ENCODE peak calls at places on chromosomes 6 and 20, in seven cellular contexts. M, F, E, T, A, Z and V are unnamed samples. For H3K4me1, the result is how much of the 10 kb centered on the place peaks cover.

GRCh38 chr20:48841861-48842529 is 14.2 kb upstream of the PREX1 start:
- DNase-seq in F (no peak), T (peak), Z (no peak), E (no peak), M (no peak), A (peak), V (no peak)

GRCh38 chr6:54579011-54579410 is 267.6 kb upstream of the FAM83B start:
- DNase-seq in F (no peak), A (no peak), M (no peak), Z (no peak), E (no peak), T (no peak), V (no peak)

GRCh38 chr20:59032713-59033059 is 551 bp upstream of the ATP5F1E start:
- DNase-seq in F (no peak), A (no peak), M (peak), T (no peak), E (no peak), Z (no peak), V (no peak)

GRCh38 chr6:139436521-139437348 is 62.3 kb upstream of the CITED2 start:
- DNase-seq in F (no peak), A (peak), M (peak), E (no peak), Z (no peak), T (peak), V (no peak)

GRCh38 chr20:25211273-25211672 is 15.8 kb downstream of the ENTPD6 start:
- DNase-seq in M (no peak), Z (no peak), T (no peak), E (no peak), F (no peak), A (no peak), V (no peak)

GRCh38 chr6:44234101-44235090 is 11.0 kb downstream of the SLC29A1 start:
- DNase-seq in A (peak), M (peak), Z (peak), T (no peak), E (peak), F (peak), V (no peak)

GRCh38 chr6:47111685-47112084 is 69.6 kb upstream of the ADGRF1 start:
- DNase-seq in Z (no peak), A (peak), F (no peak), E (no peak), T (peak), M (no peak), V (no peak)

GRCh38 chr6:7512320-7512719 is 29.2 kb upstream of the DSP start:
- DNase-seq in Z (no peak), E (no peak), T (no peak), M (no peak), F (no peak), A (no peak), V (no peak)

GRCh38 chr20:31708839-31709534 is 13.7 kb downstream of the BCL2L1 start:
- DNase-seq in M (peak), E (no peak), A (no peak), Z (no peak), F (no peak), T (no peak), V (no peak)

GRCh38 chr6:23874985-23875384 is 251.0 kb upstream of the NRSN1 start:
- DNase-seq in F (no peak), M (no peak), A (no peak), Z (no peak), E (no peak), T (no peak), V (no peak)

GRCh38 chr20:63979549-63980316 is at the start of gene SAMD10:
- DNase-seq in F (no peak), Z (no peak), M (peak), T (no peak), A (no peak), E (peak), V (peak)

GRCh38 chr6:11389977-11390376 is 147.6 kb upstream of the TMEM170B start:
- DNase-seq in A (no peak), F (no peak), Z (no peak), E (no peak), M (no peak), T (no peak), V (no peak)

GRCh38 chr6:84766796-84767590 is 2.6 kb upstream of the TBX18 start:
- DNase-seq in E (no peak), F (peak), M (no peak), A (no peak), Z (no peak), T (no peak), V (no peak)

GRCh38 chr20:29762620-29763019 is 1494.8 kb upstream of the DEFB115 start:
- DNase-seq in Z (no peak), A (no peak), T (no peak), E (no peak), M (no peak), F (no peak), V (no peak)

GRCh38 chr20:40506567-40506966 is 182.5 kb downstream of the MAFB start:
- DNase-seq in A (peak), E (peak), M (peak), Z (peak), T (peak), F (peak), V (peak)

GRCh38 chr6:89034586-89035251 is 45.8 kb upstream of the PNRC1 start:
- DNase-seq in M (no peak), F (peak), Z (peak), A (peak), T (peak), E (no peak), V (no peak)

GRCh38 chr20:52131048-52131643 is 60.4 kb downstream of the ZFP64 start:
- DNase-seq in Z (no peak), T (no peak), F (no peak), E (no peak), M (no peak), A (no peak), V (no peak)

GRCh38 chr6:149763866-149764265 is 14.3 kb downstream of the PCMT1 start:
- DNase-seq in E (no peak), Z (no peak), A (no peak), T (no peak), M (no peak), F (no peak), V (no peak)

GRCh38 chr6:33692760-33693158 is 18.7 kb downstream of the UQCC2 start:
- DNase-seq in F (no peak), A (no peak), Z (peak), E (peak), M (no peak), T (no peak), V (peak)

GRCh38 chr20:20237093-20237959 is 130.6 kb upstream of the INSM1 start:
- DNase-seq in T (no peak), M (peak), F (peak), Z (no peak), A (peak), E (no peak), V (no peak)

GRCh38 chr6:94372229-94372628 is 952.9 kb upstream of the EPHA7 start:
- DNase-seq in Z (no peak), F (no peak), E (no peak), T (no peak), A (no peak), M (no peak), V (no peak)

GRCh38 chr6:13492357-13492756 is 5.0 kb upstream of the GFOD1 start:
- DNase-seq in A (no peak), T (no peak), F (no peak), M (no peak), E (no peak), Z (no peak), V (no peak)

GRCh38 chr6:24883618-24884017 is 52.1 kb downstream of the RIPOR2 start:
- DNase-seq in Z (no peak), M (no peak), E (no peak), F (no peak), A (no peak), T (no peak), V (no peak)

GRCh38 chr20:63032026-63032800 is 25.4 kb upstream of the BHLHE23 start:
- DNase-seq in T (no peak), Z (peak), F (no peak), E (peak), M (no peak), A (no peak), V (no peak)

GRCh38 chr20:49478266-49478665 is 4.2 kb downstream of the KCNB1 start:
- DNase-seq in Z (no peak), T (no peak), A (no peak), M (no peak), F (no peak), E (no peak), V (no peak)

DNA sequence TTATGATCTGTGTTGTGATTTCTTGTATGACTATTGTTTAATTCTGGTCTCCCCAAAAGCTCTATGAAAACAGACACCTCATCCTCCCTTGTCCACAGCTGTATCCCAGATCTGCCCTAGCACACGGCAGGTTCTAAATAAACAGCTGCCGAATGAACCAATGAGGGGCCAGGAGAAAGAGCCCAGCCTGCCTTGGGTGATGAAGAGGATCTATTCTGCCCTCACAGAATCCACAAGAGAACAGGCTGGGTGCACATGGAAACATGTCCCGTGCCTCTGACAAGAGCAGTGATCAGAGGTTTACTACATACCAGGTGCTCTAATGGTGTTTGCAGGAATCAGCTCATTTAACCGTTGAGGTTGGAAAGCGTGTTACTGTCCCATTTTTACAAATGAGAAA is 15.6 kb upstream of the TLDC2 start:
- DNase-seq in T (no peak), M (no peak), A (no peak), E (no peak), F (no peak), Z (no peak), V (no peak)
- H3K4me1 ChIP-seq in T (under half), M (under half), A (under half), E (under half), F (half or more), Z (half or more), V (under half)

DNA sequence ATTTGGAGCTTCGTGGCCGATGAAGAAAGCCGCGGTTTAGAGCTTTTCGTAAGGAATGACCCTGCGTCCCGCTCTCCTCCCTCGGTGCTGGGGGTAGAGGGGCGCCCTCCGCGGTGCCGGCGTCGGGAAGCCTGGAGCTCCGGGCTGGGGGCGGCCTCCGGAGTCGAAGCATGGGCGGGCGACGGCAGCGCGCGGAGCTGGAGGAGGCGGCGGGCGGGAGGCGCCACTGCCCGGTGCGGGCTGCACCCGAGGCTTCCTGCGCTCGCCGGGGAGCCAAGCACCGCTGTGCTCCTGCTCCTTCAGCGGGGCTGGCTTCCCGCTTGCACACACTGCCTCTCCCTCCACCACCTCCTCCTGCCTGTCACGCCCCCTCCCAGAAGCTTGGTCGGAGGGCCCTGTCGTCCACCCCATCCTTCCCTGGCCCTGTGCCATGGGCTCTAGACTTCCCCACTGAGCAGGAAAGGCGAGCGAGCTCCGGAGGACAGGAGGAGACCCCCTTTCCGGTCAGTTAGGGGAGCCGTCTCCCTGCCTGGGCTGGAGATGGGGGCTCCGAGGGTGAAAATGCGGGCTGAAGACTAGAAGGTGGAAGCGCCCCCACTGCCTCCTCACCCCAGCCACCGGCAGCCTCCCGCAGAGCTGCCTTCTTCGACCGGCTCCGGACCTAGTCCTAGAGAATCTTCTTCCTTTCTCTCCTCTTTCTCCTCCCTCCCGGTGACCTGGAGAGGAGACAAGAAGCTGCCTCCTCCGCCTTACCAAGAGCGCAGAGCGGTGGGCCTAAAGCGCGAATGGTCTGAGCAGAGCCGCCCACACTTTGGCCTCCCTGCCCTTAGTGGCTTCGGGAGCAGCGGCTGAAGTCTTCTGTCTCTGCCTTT is 1.8 kb downstream of the CDH4 start:
- DNase-seq in T (no peak), E (no peak), A (peak), F (no peak), M (peak), Z (no peak), V (no peak)
- TF ChIP-seq CTCF in T (no peak), E (no peak), A (no peak), F (no peak), M (no peak), Z (no peak), V (no peak)

GRCh38 chr6:26218824-26219223 is 131.6 kb downstream of the HFE start:
- DNase-seq in A (no peak), F (no peak), T (no peak), M (no peak), E (no peak), Z (no peak), V (no peak)
- H3K4me1 ChIP-seq in A (under half), F (under half), T (under half), M (under half), E (under half), Z (under half), V (under half)

DNA sequence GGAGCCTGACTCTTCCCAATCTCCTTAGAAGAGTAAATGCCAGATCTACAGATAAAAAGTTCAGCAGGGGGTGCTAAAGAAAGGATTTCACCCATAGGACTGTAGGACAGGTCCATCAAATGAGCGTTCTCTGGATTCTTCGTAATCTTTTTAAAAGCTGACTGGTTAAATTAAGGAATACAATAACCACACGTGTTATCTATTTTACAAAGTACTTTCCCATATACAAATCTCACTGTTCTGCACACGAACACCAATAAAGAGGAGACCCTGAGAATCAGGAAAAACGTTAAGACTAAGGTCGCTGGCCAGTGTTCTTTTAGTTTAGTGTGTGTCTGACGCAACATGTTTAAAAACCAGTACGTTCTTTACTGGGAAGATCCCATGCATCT is 542 bp downstream of the TUBE1 start:
- DNase-seq in Z (no peak), F (no peak), A (peak), M (no peak), E (no peak), T (peak), V (peak)
- TF ChIP-seq CTCF in Z (peak), F (no peak), A (peak), M (no peak), E (no peak), T (peak), V (no peak)

GRCh38 chr6:168055696-168056489 is 23.1 kb downstream of the FRMD1 start:
- DNase-seq in M (no peak), F (no peak), Z (no peak), A (no peak), T (no peak), E (no peak), V (no peak)
- H3K4me1 ChIP-seq in M (under half), F (under half), Z (under half), A (under half), T (under half), E (under half), V (under half)

GRCh38 chr6:123393333-123393732 is 243.4 kb downstream of the TRDN start:
- DNase-seq in Z (no peak), A (peak), E (no peak), F (no peak), T (no peak), M (no peak), V (no peak)
- TF ChIP-seq CTCF in Z (no peak), A (peak), E (no peak), F (peak), T (peak), M (no peak), V (no peak)

GRCh38 chr6:1619666-1620503 is 10.2 kb downstream of the FOXC1 start:
- DNase-seq in T (no peak), F (peak), A (no peak), E (no peak), Z (peak), M (no peak), V (no peak)
- H3K4me1 ChIP-seq in T (under half), F (under half), A (under half), E (under half), Z (under half), M (under half), V (under half)

GRCh38 chr6:1336246-1336843 is 24.4 kb downstream of the FOXQ1 start:
- DNase-seq in A (peak), E (no peak), M (peak), F (no peak), T (peak), Z (no peak), V (peak)
- TF ChIP-seq CTCF in A (peak), E (no peak), M (peak), F (no peak), T (peak), Z (peak), V (no peak)